ENCODE peak calls at places on chromosome 15, in four cellular contexts. One of them, this sample, is unnamed.

GRCh38 chr15:76197703-76198455 is 113.4 kb downstream of the ETFA start:
- DNase-seq in spleen: peak
- DNase-seq in adrenal gland: no peak
- DNase-seq in stomach: peak
- DNase-seq in this sample: peak

GRCh38 chr15:61584410-61584809 is 355.3 kb upstream of the RORA start:
- DNase-seq in spleen: no peak
- DNase-seq in adrenal gland: no peak
- DNase-seq in stomach: no peak
- DNase-seq in this sample: no peak

GRCh38 chr15:76823903-76824302 is 81.2 kb downstream of the SCAPER start:
- DNase-seq in adrenal gland: no peak
- DNase-seq in stomach: no peak
- DNase-seq in spleen: no peak
- DNase-seq in this sample: no peak

GRCh38 chr15:58505581-58505980 is 73.8 kb downstream of the LIPC start:
- DNase-seq in stomach: no peak
- DNase-seq in spleen: no peak
- DNase-seq in adrenal gland: no peak
- DNase-seq in this sample: no peak

GRCh38 chr15:58469432-58470353 is 37.9 kb downstream of the LIPC start:
- DNase-seq in adrenal gland: peak
- DNase-seq in spleen: no peak
- DNase-seq in stomach: peak
- DNase-seq in this sample: no peak

GRCh38 chr15:101613130-101614000 is 38.8 kb downstream of the TM2D3 start:
- DNase-seq in stomach: peak
- DNase-seq in spleen: no peak
- DNase-seq in adrenal gland: peak
- DNase-seq in this sample: no peak

GRCh38 chr15:93562752-93563151 is 473.7 kb upstream of the RGMA start:
- DNase-seq in spleen: no peak
- DNase-seq in stomach: no peak
- DNase-seq in adrenal gland: no peak
- DNase-seq in this sample: no peak

GRCh38 chr15:33547876-33548275 is 237.1 kb downstream of the RYR3 start:
- DNase-seq in stomach: no peak
- DNase-seq in spleen: no peak
- DNase-seq in adrenal gland: peak
- DNase-seq in this sample: no peak

GRCh38 chr15:59200560-59200959 is 6.1 kb upstream of the LDHAL6B start:
- DNase-seq in stomach: no peak
- DNase-seq in adrenal gland: no peak
- DNase-seq in spleen: no peak
- DNase-seq in this sample: no peak

GRCh38 chr15:56972426-56972825 is 54.0 kb downstream of the TCF12 start:
- DNase-seq in adrenal gland: no peak
- DNase-seq in stomach: no peak
- DNase-seq in spleen: no peak
- DNase-seq in this sample: no peak

GRCh38 chr15:89654311-89654761 is 931 bp downstream of the KIF7 start:
- DNase-seq in spleen: no peak
- DNase-seq in stomach: no peak
- DNase-seq in adrenal gland: no peak
- DNase-seq in this sample: peak

GRCh38 chr15:85379403-85380131 is 836 bp upstream of the AKAP13 start:
- DNase-seq in spleen: no peak
- DNase-seq in adrenal gland: no peak
- DNase-seq in stomach: no peak
- DNase-seq in this sample: no peak

GRCh38 chr15:85706779-85707518 is 87.8 kb downstream of the KLHL25 start:
- DNase-seq in spleen: no peak
- DNase-seq in stomach: no peak
- DNase-seq in adrenal gland: peak
- DNase-seq in this sample: no peak

GRCh38 chr15:47778263-47778770 is 61.0 kb downstream of the SEMA6D start:
- DNase-seq in adrenal gland: no peak
- DNase-seq in spleen: no peak
- DNase-seq in stomach: no peak
- DNase-seq in this sample: no peak

GRCh38 chr15:95596487-95596886 is 734.0 kb upstream of the NR2F2 start:
- DNase-seq in stomach: no peak
- DNase-seq in spleen: no peak
- DNase-seq in adrenal gland: peak
- DNase-seq in this sample: no peak

GRCh38 chr15:79057050-79057449 is 33.5 kb downstream of the RASGRF1 start:
- DNase-seq in spleen: peak
- DNase-seq in adrenal gland: no peak
- DNase-seq in stomach: no peak
- DNase-seq in this sample: no peak

GRCh38 chr15:67188551-67189218 is 65.8 kb downstream of the AAGAB start:
- DNase-seq in adrenal gland: no peak
- DNase-seq in spleen: no peak
- DNase-seq in stomach: no peak
- DNase-seq in this sample: no peak
- TF ChIP-seq POLR2A in adrenal gland: no peak
- TF ChIP-seq POLR2A in spleen: no peak
- TF ChIP-seq POLR2A in stomach: no peak
- TF ChIP-seq POLR2A in this sample: no peak

DNA sequence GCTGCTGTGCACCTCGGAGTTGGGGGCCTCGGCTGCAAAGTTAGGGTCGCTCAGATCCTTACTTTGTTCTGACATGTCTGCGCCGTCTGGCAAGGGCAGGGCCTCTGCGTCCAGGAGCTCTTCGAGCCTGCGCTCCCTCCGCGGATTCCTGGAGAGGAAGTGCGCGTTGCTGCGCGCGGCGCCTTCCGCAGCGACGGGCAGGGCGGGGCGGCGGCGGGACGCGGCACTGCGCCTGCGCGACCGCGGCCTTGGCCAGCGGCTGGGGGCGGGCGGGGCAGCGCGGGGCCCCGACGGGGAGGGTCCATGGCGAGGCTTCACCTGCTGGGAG is at the start of gene NDN:
- DNase-seq in spleen: no peak
- DNase-seq in stomach: peak
- DNase-seq in adrenal gland: peak
- DNase-seq in this sample: no peak
- TF ChIP-seq POLR2A in spleen: no peak
- TF ChIP-seq POLR2A in stomach: no peak
- TF ChIP-seq POLR2A in adrenal gland: no peak
- TF ChIP-seq POLR2A in this sample: no peak

DNA sequence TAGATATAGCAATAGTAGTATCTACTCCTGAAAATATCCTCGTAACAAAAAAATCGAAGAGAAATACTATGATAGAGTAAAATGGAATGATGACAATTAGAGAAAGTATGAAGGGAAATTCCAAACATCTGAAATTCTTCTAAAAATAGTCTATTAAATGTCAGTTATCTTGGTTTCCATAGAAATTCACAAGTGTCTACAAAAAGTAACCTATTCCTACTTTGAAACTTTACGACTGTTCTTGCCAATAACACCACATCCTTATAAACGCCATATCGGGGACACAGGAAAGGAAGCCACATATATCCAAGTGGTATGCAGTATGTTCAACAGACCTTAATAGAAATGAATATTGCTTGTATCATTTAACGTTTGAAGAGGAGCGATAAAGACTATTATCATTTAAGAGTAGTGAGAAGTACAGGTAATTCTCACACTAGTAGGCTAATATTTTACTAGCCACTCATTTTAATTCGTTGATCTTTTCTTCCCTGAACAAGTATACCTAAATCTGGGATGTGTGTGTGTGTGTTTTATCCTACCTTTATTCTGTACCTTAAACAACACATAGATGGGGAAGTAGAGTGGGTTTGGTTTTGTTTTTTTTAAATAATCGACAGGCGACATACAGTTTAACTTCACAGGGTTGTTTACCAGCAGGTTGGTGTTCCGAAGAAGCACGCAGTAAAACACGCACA is 1.2 kb downstream of the GPR176 start:
- DNase-seq in adrenal gland: no peak
- DNase-seq in stomach: no peak
- DNase-seq in spleen: no peak
- DNase-seq in this sample: peak
- TF ChIP-seq POLR2A in adrenal gland: no peak
- TF ChIP-seq POLR2A in stomach: no peak
- TF ChIP-seq POLR2A in spleen: no peak
- TF ChIP-seq POLR2A in this sample: no peak

DNA sequence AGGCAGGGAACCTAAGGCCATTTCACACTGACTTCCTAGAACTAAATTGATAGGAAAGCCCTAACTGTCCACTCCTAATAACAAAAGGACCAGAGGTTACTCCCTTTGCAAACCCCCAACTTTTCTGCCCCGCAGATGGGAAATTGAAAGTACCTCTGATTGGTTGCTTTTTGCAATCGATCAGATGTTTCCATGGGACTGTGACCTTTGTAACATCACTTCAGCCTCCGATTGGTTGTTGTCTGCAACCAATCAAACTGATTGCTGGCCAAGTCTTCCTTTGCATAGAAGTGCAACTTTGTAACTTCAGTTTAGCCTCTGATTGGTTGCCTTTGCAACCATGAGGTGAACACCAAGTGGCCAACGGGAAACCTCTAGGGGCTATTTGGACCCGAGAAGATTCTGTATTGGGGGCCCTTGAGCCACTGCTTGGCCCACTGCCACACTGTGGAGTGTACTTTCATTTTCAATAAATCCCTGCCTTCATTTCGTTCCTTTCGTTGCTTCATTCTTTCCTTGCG is 11.3 kb upstream of the KNL1 start:
- DNase-seq in stomach: no peak
- DNase-seq in adrenal gland: peak
- DNase-seq in spleen: no peak
- DNase-seq in this sample: peak
- TF ChIP-seq POLR2A in stomach: no peak
- TF ChIP-seq POLR2A in adrenal gland: no peak
- TF ChIP-seq POLR2A in spleen: no peak
- TF ChIP-seq POLR2A in this sample: no peak

GRCh38 chr15:42456971-42457370 is 34.0 kb downstream of the ZNF106 start:
- DNase-seq in spleen: no peak
- DNase-seq in adrenal gland: peak
- DNase-seq in stomach: no peak
- DNase-seq in this sample: no peak

GRCh38 chr15:42453826-42454225 is 37.1 kb downstream of the ZNF106 start:
- DNase-seq in spleen: no peak
- DNase-seq in adrenal gland: no peak
- DNase-seq in stomach: no peak
- DNase-seq in this sample: no peak

GRCh38 chr15:42456539-42456938 is 34.4 kb downstream of the ZNF106 start:
- DNase-seq in spleen: no peak
- DNase-seq in adrenal gland: no peak
- DNase-seq in stomach: no peak
- DNase-seq in this sample: no peak

GRCh38 chr15:42461261-42461660 is 29.7 kb downstream of the ZNF106 start:
- DNase-seq in spleen: no peak
- DNase-seq in stomach: no peak
- DNase-seq in adrenal gland: no peak
- DNase-seq in this sample: no peak

DNA sequence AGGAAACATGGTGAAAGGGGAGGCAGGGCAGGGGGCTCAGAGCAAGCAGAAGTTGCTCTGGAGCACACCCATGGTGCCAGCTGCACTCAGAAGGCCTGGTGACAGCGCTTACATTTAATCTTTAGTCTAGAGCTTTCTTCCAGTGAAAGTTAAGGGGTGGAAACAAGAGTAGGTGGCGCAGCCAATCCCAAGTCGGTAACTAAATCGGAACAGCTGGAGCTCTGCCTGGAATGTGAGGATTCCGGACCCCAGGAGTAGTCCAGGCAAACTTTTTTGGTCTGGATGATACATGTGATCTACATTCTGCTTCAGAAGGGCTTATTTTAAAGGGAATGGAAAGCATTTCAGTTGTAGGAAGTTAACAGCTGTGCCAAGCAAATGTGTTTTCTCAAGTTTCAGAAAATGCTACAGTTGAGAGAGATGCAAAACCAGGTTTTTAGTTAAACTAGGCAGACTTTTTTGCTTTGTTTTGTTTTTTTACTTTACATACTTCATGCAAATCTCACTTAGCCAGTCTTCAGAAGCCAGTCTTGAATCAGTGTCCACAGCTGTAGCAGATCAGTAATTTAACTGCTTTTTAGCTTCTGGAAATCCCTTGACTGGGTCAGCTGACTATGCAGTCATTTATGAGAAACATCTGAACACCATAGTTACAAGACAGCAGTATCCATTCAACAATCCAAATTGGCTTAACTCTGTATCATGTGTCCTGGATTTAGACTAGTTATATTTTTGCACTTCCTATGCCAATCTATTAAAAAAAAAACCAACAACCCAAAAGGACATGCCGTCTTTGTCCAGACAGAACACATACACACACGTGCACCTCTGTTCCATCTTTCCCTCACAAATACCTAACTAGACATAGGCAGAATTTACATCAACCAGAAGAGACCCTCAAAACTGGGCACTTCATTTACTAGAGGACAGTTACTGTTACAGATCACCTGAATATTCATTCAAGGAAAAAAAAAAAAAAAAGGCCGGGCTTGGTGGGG is 33.2 kb downstream of the ZNF106 start:
- DNase-seq in adrenal gland: peak
- DNase-seq in stomach: peak
- DNase-seq in spleen: no peak
- DNase-seq in this sample: no peak
- TF ChIP-seq POLR2A in adrenal gland: no peak
- TF ChIP-seq POLR2A in stomach: no peak
- TF ChIP-seq POLR2A in spleen: no peak
- TF ChIP-seq POLR2A in this sample: no peak

GRCh38 chr15:70100495-70101331 is 3.0 kb upstream of the TLE3 start:
- DNase-seq in spleen: peak
- DNase-seq in adrenal gland: peak
- DNase-seq in stomach: peak
- DNase-seq in this sample: no peak
- TF ChIP-seq POLR2A in spleen: no peak
- TF ChIP-seq POLR2A in adrenal gland: no peak
- TF ChIP-seq POLR2A in stomach: no peak
- TF ChIP-seq POLR2A in this sample: no peak

DNA sequence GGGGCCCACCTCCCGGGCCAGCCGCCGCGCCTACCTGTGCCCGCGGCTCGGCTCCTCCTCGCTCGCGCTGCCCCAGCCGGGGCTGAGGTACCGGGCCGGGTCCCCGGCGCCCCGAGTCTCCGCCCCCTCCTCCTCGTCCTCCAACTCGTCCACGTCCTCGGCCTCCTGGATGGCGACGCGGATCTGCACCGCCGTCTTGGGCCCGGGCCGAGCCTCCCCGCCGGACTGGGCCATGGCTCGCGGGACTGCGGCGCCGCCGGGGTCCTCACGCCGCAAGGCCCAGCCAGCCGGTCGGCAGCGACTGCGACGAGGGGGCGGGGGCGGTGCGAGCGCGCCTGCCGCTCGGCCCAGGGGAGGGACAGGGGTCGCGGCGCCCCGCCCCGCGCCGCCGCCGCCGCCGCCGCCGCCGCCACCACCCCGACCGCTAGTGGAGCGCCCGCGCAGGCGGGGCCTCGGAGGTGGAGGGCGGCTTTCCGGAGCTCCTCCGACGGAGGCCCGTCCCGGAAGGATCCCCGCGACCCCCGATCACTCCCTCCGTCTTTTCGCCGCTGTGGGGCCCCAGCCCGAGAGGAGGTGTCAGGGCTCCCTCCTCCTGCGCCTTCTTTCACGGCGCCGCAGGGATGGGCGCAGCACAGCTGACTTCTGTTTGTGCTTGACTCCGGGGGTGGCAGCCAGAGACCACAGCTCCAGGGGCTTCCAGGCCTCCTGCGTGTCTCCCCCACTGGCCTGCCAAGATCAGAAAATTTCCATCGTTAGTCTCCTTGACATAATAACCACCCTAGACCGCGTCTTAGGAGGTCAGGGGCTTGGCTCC is at the start of gene LARP6:
- DNase-seq in stomach: peak
- DNase-seq in spleen: no peak
- DNase-seq in adrenal gland: peak
- DNase-seq in this sample: peak
- TF ChIP-seq POLR2A in stomach: peak
- TF ChIP-seq POLR2A in spleen: no peak
- TF ChIP-seq POLR2A in adrenal gland: peak
- TF ChIP-seq POLR2A in this sample: peak

This sample was measured in H54.